ENCODE peak calls at places on chromosomes 2 and 18, in seven cellular contexts. H is SHP77; L is A549; A is left ventricle myocardium superior; I is stimulated activated CD8-positive, alpha-beta memory T cell treated with anti-CD3 and anti-CD28 coated beads, Interleukin-4, amount 100 ng/mL, for 4 hours; W is endodermal cell; P is H4. F is an unnamed sample.

GRCh38 chr18:33821503-33821902 is 243.5 kb downstream of the ASXL3 start:
- DNase-seq in W (no peak), P (peak; percentile 26), H (no peak), A (no peak), L (no peak), I (no peak), F (no peak)

GRCh38 chr2:100383306-100383705 is 34.2 kb downstream of the CHST10 start:
- DNase-seq in A (no peak), W (no peak), L (no peak), H (no peak), I (no peak), P (no peak), F (no peak)

GRCh38 chr2:233851169-233851568 is 3.2 kb downstream of the HJURP start:
- DNase-seq in H (no peak), A (no peak), I (no peak), P (no peak), W (no peak), L (no peak), F (no peak)

GRCh38 chr2:174078275-174078674 is 113.1 kb upstream of the SP3 start:
- DNase-seq in W (no peak), P (no peak), H (no peak), A (no peak), L (no peak), I (no peak), F (no peak)

GRCh38 chr2:214193943-214194342 is 216.9 kb upstream of the VWC2L start:
- DNase-seq in L (no peak), H (no peak), I (no peak), P (no peak), W (no peak), A (no peak), F (no peak)

GRCh38 chr2:26172866-26173595 is at the start of gene GAREM2:
- DNase-seq in I (no peak), P (no peak), L (no peak), W (peak; percentile 83), H (no peak), A (no peak), F (no peak)

GRCh38 chr18:74496508-74497307 is 545 bp downstream of the CNDP2 start:
- DNase-seq in P (peak; percentile 55), W (peak; percentile 83), A (peak; percentile 82), I (no peak), L (peak; percentile 51), H (peak; percentile 44), F (peak; percentile 62)

GRCh38 chr2:158060862-158061435 is 40.7 kb upstream of the UPP2 start:
- DNase-seq in H (no peak), L (no peak), I (no peak), P (no peak), W (peak; percentile 59), A (no peak), F (no peak)

GRCh38 chr2:222637072-222637471 is 18.8 kb downstream of the FARSB start:
- DNase-seq in I (no peak), L (no peak), H (no peak), W (no peak), A (no peak), P (no peak), F (no peak)

GRCh38 chr18:621181-621580 is 24.4 kb downstream of the CLUL1 start:
- DNase-seq in P (peak; percentile 16), I (no peak), L (no peak), H (no peak), W (no peak), A (no peak), F (no peak)

GRCh38 chr2:210461401-210461800 is 15.2 kb downstream of the LANCL1 start:
- DNase-seq in I (no peak), H (no peak), W (no peak), L (no peak), P (no peak), A (no peak), F (no peak)

GRCh38 chr18:61475931-61476330 is 142.7 kb downstream of the CDH20 start:
- DNase-seq in A (no peak), H (no peak), P (peak; percentile 19), I (no peak), L (no peak), W (no peak), F (no peak)

GRCh38 chr2:191347881-191348280 is 102.7 kb downstream of the MYO1B start:
- DNase-seq in A (no peak), L (no peak), W (no peak), I (no peak), P (no peak), H (no peak), F (no peak)

GRCh38 chr2:220104871-220105351 is 477.5 kb downstream of the SLC4A3 start:
- DNase-seq in A (peak; percentile 51), P (peak; percentile 71), H (no peak), I (no peak), W (peak; percentile 57), L (peak; percentile 47), F (no peak)

F was measured in COR-L47.